ENCODE peak calls at places on chromosome 12, in six cellular contexts. D is adrenal gland, G is tibial nerve, E is spleen, K is stomach, T is suprapubic skin. C is an unnamed sample. For H3K9me3 and H3K4me1, the result is how much of the 10 kb centered on the place peaks cover.

GRCh38 chr12:110229409-110229808 is 51.6 kb upstream of the ATP2A2 start:
- DNase-seq in D (no peak), G (no peak), T (no peak), K (no peak), E (no peak), C (no peak)

GRCh38 chr12:34400986-34401658 is 378.8 kb downstream of the ALG10 start:
- DNase-seq in T (peak), D (peak), K (peak), G (no peak), E (peak), C (peak)

GRCh38 chr12:122861586-122861970 is 26.3 kb downstream of the HIP1R start:
- DNase-seq in K (no peak), G (no peak), E (peak), D (no peak), T (no peak), C (peak)

GRCh38 chr12:79920421-79921238 is 14.3 kb downstream of the PPP1R12A start:
- DNase-seq in T (no peak), D (no peak), G (no peak), K (no peak), E (no peak), C (no peak)

GRCh38 chr12:56993346-56993745 is 13.0 kb downstream of the ZBTB39 start:
- DNase-seq in K (no peak), E (no peak), T (no peak), D (no peak), G (no peak), C (no peak)

GRCh38 chr12:69987453-69988102 is 162.6 kb downstream of the MYRFL start:
- DNase-seq in D (peak), G (peak), K (no peak), E (no peak), T (no peak), C (no peak)

GRCh38 chr12:104669057-104669770 is 212.5 kb downstream of the CHST11 start:
- DNase-seq in D (peak), K (peak), E (no peak), T (peak), G (no peak), C (no peak)

GRCh38 chr12:3119745-3120660 is 42.8 kb downstream of the TSPAN9 start:
- DNase-seq in D (peak), T (no peak), E (no peak), G (no peak), K (no peak), C (peak)

GRCh38 chr12:116474331-116474730 is 84.8 kb upstream of the MAP1LC3B2 start:
- DNase-seq in T (no peak), G (no peak), K (no peak), E (no peak), D (no peak), C (no peak)

GRCh38 chr12:118164798-118165486 is 29.0 kb downstream of the PEBP1 start:
- DNase-seq in E (no peak), D (peak), K (no peak), G (no peak), T (no peak), C (no peak)

GRCh38 chr12:114952573-114953196 is 268.7 kb upstream of the TBX3 start:
- DNase-seq in G (no peak), E (no peak), K (no peak), T (no peak), D (peak), C (no peak)

GRCh38 chr12:85036241-85036707 is at the start of the genes LRRIQ1 and TSPAN19:
- DNase-seq in K (peak), D (peak), G (peak), E (peak), T (peak), C (peak)

GRCh38 chr12:116346751-116347150 is 69.3 kb upstream of the MED13L start:
- DNase-seq in K (no peak), G (no peak), T (no peak), E (no peak), D (peak), C (no peak)

GRCh38 chr12:55739025-55739378 is 3.9 kb upstream of the GDF11 start:
- DNase-seq in D (no peak), T (no peak), K (no peak), G (no peak), E (no peak), C (no peak)

GRCh38 chr12:55737581-55738112 is 5.3 kb upstream of the GDF11 start:
- DNase-seq in D (no peak), G (no peak), E (no peak), K (no peak), T (no peak), C (no peak)

GRCh38 chr12:55738113-55739024 is 4.6 kb upstream of the GDF11 start:
- DNase-seq in T (peak), E (peak), D (peak), K (peak), G (peak), C (peak)

GRCh38 chr12:55736076-55736475 is 6.8 kb upstream of the GDF11 start:
- DNase-seq in K (no peak), E (no peak), D (no peak), G (no peak), T (no peak), C (no peak)

GRCh38 chr12:55736780-55737580 is 5.9 kb upstream of the GDF11 start:
- DNase-seq in D (peak), T (peak), E (peak), G (peak), K (peak), C (peak)
- H3K9me3 ChIP-seq in D (under half), T (under half), E (under half), G (under half), K (under half), C (under half)

GRCh38 chr12:571795-572531 is 91.3 kb downstream of the NINJ2 start:
- DNase-seq in G (no peak), E (no peak), D (peak), K (peak), T (no peak), C (peak)

GRCh38 chr12:569091-569676 is 94.1 kb downstream of the NINJ2 start:
- DNase-seq in D (no peak), G (no peak), E (peak), K (no peak), T (no peak), C (no peak)

GRCh38 chr12:570237-570925 is 92.9 kb downstream of the NINJ2 start:
- DNase-seq in E (peak), G (peak), T (peak), K (peak), D (peak), C (peak)

GRCh38 chr12:570949-571794 is 92.1 kb downstream of the NINJ2 start:
- DNase-seq in E (peak), G (peak), K (peak), D (peak), T (peak), C (peak)

DNA sequence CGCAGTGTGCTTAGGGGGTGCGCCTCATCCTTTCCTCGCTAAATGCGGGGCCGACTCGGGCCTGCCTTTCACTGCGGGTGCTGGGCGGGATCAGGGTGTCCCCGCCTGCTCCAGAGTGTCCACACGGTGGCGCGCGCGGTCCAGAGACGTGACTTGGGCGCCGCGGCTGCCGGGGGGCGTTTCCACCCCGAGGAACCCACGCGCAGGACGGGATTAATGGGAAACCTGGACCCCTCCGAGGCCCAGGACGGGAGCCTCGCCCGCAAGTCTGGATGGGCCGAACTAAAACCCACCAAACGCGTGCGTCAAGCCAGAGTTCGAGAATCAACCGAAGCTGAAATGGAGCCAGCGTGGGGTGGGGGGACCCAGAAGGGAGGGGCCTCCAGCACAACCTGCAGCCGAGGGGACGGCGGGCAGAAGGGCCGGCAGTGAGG is 93.4 kb downstream of the NINJ2 start:
- DNase-seq in G (peak), K (peak), T (peak), E (peak), D (peak), C (peak)
- TF ChIP-seq POLR2A in G (peak), K (no peak), T (no peak), E (no peak), D (peak), C (no peak)

GRCh38 chr12:1205512-1206060 is 214.6 kb downstream of the ERC1 start:
- DNase-seq in G (no peak), T (no peak), D (no peak), E (no peak), K (no peak), C (no peak)
- H3K4me1 ChIP-seq in G (under half), T (under half), D (under half), E (under half), K (under half), C (under half)

DNA sequence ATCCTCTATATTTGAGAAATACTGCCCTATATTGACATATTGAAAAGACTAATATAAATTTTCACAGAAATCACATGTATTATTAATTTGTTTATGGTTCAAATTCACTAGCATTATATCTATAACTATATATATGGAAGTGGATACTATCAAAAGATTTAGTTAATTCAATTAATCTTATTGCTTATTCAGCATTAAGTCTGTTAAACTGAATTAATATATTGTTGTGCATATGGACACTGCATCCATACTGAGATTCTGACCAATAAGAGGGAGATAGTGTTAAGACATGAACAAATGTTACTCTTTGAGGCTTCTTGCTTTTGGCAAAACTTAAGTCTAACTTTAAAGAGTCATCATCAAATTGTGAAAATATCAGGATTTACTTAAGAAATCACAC is 52.0 kb upstream of the C12orf50 start:
- DNase-seq in T (no peak), K (no peak), D (no peak), G (no peak), E (no peak), C (no peak)
- H3K9me3 ChIP-seq in T (under half), K (under half), D (under half), G (under half), E (under half), C (under half)

GRCh38 chr12:130485291-130486145 is 147.8 kb downstream of the PIWIL1 start:
- DNase-seq in G (no peak), D (no peak), T (no peak), E (no peak), K (no peak), C (no peak)
- TF ChIP-seq POLR2A in G (no peak), D (no peak), T (no peak), E (no peak), K (no peak), C (no peak)

DNA sequence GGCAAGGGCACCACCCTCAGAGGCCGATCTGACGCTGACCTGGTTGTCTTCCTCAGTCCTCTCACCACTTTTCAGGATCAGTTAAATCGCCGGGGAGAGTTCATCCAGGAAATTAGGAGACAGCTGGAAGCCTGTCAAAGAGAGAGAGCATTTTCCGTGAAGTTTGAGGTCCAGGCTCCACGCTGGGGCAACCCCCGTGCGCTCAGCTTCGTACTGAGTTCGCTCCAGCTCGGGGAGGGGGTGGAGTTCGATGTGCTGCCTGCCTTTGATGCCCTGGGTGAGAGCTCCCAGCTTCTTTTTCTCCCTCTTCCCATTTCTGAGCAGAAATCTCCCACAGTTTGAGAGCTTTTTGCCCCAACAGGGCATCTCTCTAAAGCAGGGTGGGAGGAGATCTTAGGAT is 1.8 kb downstream of the OAS1 start:
- DNase-seq in E (no peak), G (no peak), K (no peak), T (no peak), D (no peak), C (no peak)
- H3K4me1 ChIP-seq in E (half or more), G (under half), K (under half), T (half or more), D (under half), C (under half)

DNA sequence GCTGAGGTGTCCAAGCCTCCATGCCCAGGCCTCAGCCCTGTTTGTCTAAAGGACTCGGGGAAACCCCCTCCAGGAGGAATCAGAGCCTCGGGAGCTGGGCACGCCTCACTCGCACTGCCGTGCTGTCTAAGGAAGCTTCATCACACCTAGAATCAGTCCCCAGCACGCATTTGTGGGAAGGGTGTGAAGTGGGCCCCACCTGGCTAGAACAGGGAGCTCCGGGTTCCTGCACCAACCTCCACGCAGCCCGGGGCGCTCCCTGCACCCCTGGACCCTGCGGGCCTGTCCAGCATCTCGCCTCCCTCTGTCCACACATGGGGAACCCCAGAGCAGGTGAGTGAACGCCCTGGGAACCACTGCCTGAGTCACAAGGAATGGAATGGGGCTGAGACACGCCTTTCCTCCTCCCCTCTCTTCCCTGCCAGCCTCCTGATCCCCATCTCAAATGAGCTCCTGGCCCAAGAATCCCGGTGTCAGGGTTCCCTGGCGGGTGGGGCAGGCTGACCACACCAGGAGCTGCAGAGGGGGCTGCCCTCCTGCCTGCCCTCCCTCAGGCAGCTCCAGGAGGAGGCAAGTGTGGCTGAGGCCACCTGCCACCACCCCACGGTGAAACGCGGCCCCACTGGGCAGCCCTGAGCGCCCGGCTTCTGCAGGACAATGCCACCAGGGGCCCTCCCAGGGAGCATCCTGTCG is 44.6 kb downstream of the GALNT9 start:
- DNase-seq in D (no peak), K (no peak), G (no peak), T (no peak), E (no peak), C (no peak)
- H3K9me3 ChIP-seq in D (under half), K (under half), G (under half), T (under half), E (under half), C (under half)

DNA sequence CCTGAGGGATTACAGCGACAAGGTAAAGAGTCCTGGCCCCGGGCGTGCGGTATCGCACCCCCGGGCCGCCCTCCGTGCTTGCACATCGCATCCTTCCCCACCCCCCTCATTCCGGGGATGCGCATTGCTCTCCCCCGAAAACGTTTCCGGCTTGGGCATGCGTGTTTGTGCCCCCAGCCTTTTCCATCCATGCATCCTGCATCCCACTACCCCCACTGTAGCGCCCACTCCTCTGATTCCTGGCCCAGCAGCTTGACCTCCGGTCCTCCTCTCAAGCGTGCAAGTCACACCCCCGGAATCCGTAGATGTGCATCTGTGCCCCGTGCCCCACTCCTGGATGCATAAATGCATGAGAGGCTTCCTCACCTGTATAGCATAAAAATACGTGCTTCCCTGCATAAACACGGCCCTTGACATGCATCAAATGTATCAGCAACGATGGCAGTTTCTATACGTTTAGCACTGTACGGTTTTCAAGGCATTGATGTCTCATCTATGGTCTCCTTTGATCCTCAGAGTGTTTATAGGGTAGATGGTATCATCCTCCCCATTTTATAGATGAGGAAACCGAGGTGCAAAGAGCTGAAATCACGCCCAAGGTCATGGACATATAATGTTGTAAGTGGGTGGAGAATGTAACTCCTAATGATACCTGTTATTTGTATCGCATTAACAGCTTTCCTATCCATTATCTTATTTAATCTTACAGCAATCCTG is 484 bp downstream of the RIC8B start:
- DNase-seq in E (no peak), T (peak), G (no peak), D (no peak), K (no peak), C (no peak)
- TF ChIP-seq POLR2A in E (no peak), T (no peak), G (no peak), D (no peak), K (no peak), C (no peak)

GRCh38 chr12:96365604-96366230 is 34.5 kb downstream of the CDK17 start:
- DNase-seq in K (no peak), G (no peak), T (no peak), E (no peak), D (no peak), C (no peak)
- H3K4me1 ChIP-seq in K (under half), G (under half), T (under half), E (under half), D (under half), C (under half)